ENCODE peak calls at places on chromosomes 13 and 19, in six cellular contexts. Q is kidney, L is skeletal muscle cell, W is Daoy, G is H54, J is putamen. C is an unnamed sample.

GRCh38 chr13:74443623-74444022 is 309.4 kb upstream of the KLF12 start:
- DNase-seq in Q (no peak), L (peak; percentile 68), W (peak; percentile 5), G (peak; percentile 13), J (no peak), C (no peak)

GRCh38 chr13:52128714-52129700 is at the start of gene NEK5:
- DNase-seq in Q (peak; percentile 85), L (no peak), W (peak; percentile 57), G (peak; percentile 51), J (peak; percentile 26), C (peak; percentile 40)

GRCh38 chr13:109804654-109805053 is 18.3 kb upstream of the IRS2 start:
- DNase-seq in Q (peak; percentile 39), L (no peak), W (no peak), G (no peak), J (no peak), C (no peak)

GRCh38 chr19:37334179-37335071 is 36.5 kb upstream of the ZNF527 start:
- DNase-seq in Q (peak; percentile 96), L (peak; percentile 55), W (peak; percentile 93), G (peak; percentile 60), J (peak; percentile 97), C (peak; percentile 83)

GRCh38 chr13:33110386-33110712 is 94.1 kb downstream of the KL start:
- DNase-seq in Q (no peak), L (no peak), W (no peak), G (no peak), J (no peak), C (no peak)

GRCh38 chr13:100214886-100215285 is 126.0 kb downstream of the PCCA start:
- DNase-seq in Q (no peak), L (peak; percentile 48), W (no peak), G (peak; percentile 49), J (no peak), C (no peak)

GRCh38 chr19:1851581-1852293 is 3.5 kb upstream of the REXO1 start:
- DNase-seq in Q (peak; percentile 81), L (no peak), W (no peak), G (no peak), J (no peak), C (peak; percentile 71)

GRCh38 chr19:46903458-46903857 is 42.7 kb downstream of the ARHGAP35 start:
- DNase-seq in Q (no peak), L (no peak), W (no peak), G (no peak), J (no peak), C (no peak)

GRCh38 chr13:46324976-46325375 is 62.1 kb downstream of the RUBCNL start:
- DNase-seq in Q (no peak), L (no peak), W (no peak), G (no peak), J (no peak), C (no peak)

GRCh38 chr19:7868671-7869452 is 5.3 kb downstream of the PRR36 start:
- DNase-seq in Q (peak; percentile 92), L (no peak), W (peak; percentile 92), G (peak; percentile 87), J (peak; percentile 52), C (peak; percentile 88)

GRCh38 chr13:45396548-45397095 is 21.6 kb downstream of the SLC25A30 start:
- DNase-seq in Q (no peak), L (no peak), W (peak; percentile 12), G (no peak), J (no peak), C (no peak)

GRCh38 chr13:98285317-98285716 is 108.2 kb upstream of the RNF113B start:
- DNase-seq in Q (no peak), L (no peak), W (peak; percentile 11), G (no peak), J (no peak), C (no peak)

GRCh38 chr19:53865918-53866696 is 1.6 kb upstream of the MYADM start:
- DNase-seq in Q (peak; percentile 89), L (no peak), W (peak; percentile 79), G (peak; percentile 87), J (peak; percentile 83), C (peak; percentile 61)

GRCh38 chr19:45097776-45098520 is 5.0 kb downstream of the PPP1R37 start:
- DNase-seq in Q (peak; percentile 87), L (peak; percentile 84), W (peak; percentile 95), G (peak; percentile 87), J (peak; percentile 65), C (no peak)

GRCh38 chr13:77013853-77014542 is 13.0 kb downstream of the FBXL3 start:
- DNase-seq in Q (no peak), L (no peak), W (no peak), G (no peak), J (no peak), C (no peak)

GRCh38 chr13:38166121-38166520 is 183.5 kb upstream of the UFM1 start:
- DNase-seq in Q (no peak), L (peak; percentile 58), W (no peak), G (no peak), J (no peak), C (no peak)

GRCh38 chr13:39604736-39605135 is 1.7 kb upstream of the LHFPL6 start:
- DNase-seq in Q (no peak), L (no peak), W (no peak), G (no peak), J (no peak), C (no peak)

GRCh38 chr13:105365831-105366230 is 1169.6 kb downstream of the EFNB2 start:
- DNase-seq in Q (no peak), L (no peak), W (no peak), G (no peak), J (no peak), C (no peak)

GRCh38 chr13:45718063-45718462 is 15.9 kb downstream of the CBY2 start:
- DNase-seq in Q (no peak), L (no peak), W (peak; percentile 8), G (peak; percentile 5), J (no peak), C (no peak)

GRCh38 chr13:74367193-74367592 is 233.0 kb upstream of the KLF12 start:
- DNase-seq in Q (no peak), L (no peak), W (no peak), G (no peak), J (no peak), C (no peak)

GRCh38 chr19:6806488-6806887 is 34.0 kb downstream of the VAV1 start:
- DNase-seq in Q (no peak), L (no peak), W (peak; percentile 26), G (no peak), J (no peak), C (no peak)

GRCh38 chr19:45179063-45179847 is 671 bp downstream of the BLOC1S3 start:
- DNase-seq in Q (no peak), L (no peak), W (peak; percentile 74), G (no peak), J (no peak), C (no peak)

GRCh38 chr19:53381376-53381775 is 13.6 kb upstream of the ZNF765 start:
- DNase-seq in Q (no peak), L (no peak), W (no peak), G (no peak), J (no peak), C (no peak)